ENCODE peak calls at places on chromosomes 1 and 21, in nine cellular contexts. One of them, this sample, is unnamed.

GRCh38 chr1:193471981-193472380 is 285.6 kb upstream of the B3GALT2 start:
- DNase-seq in adrenal gland: no peak
- DNase-seq in DMS153: no peak
- DNase-seq in T1000: no peak
- DNase-seq in lower lobe of right lung: no peak
- DNase-seq in IMR-90: peak
- DNase-seq in epithelial cell of esophagus: no peak
- DNase-seq in skeletal muscle cell: no peak
- DNase-seq in transverse colon: no peak
- DNase-seq in this sample: no peak

GRCh38 chr1:166884040-166884642 is 8.1 kb upstream of the TADA1 start:
- DNase-seq in lower lobe of right lung: peak
- DNase-seq in DMS153: no peak
- DNase-seq in IMR-90: peak
- DNase-seq in epithelial cell of esophagus: peak
- DNase-seq in transverse colon: peak
- DNase-seq in T1000: no peak
- DNase-seq in skeletal muscle cell: no peak
- DNase-seq in adrenal gland: peak
- DNase-seq in this sample: no peak

GRCh38 chr1:13805431-13805830 is 105.4 kb downstream of the PRDM2 start:
- DNase-seq in lower lobe of right lung: no peak
- DNase-seq in IMR-90: no peak
- DNase-seq in DMS153: no peak
- DNase-seq in adrenal gland: no peak
- DNase-seq in T1000: no peak
- DNase-seq in epithelial cell of esophagus: no peak
- DNase-seq in transverse colon: no peak
- DNase-seq in skeletal muscle cell: no peak
- DNase-seq in this sample: no peak

GRCh38 chr1:244788493-244789275 is 46.8 kb upstream of the COX20 start:
- DNase-seq in epithelial cell of esophagus: no peak
- DNase-seq in transverse colon: no peak
- DNase-seq in DMS153: no peak
- DNase-seq in T1000: no peak
- DNase-seq in lower lobe of right lung: no peak
- DNase-seq in skeletal muscle cell: no peak
- DNase-seq in adrenal gland: no peak
- DNase-seq in IMR-90: no peak
- DNase-seq in this sample: peak

GRCh38 chr1:6675936-6676335 is 25.7 kb downstream of the DNAJC11 start:
- DNase-seq in skeletal muscle cell: no peak
- DNase-seq in adrenal gland: peak
- DNase-seq in lower lobe of right lung: no peak
- DNase-seq in T1000: no peak
- DNase-seq in DMS153: no peak
- DNase-seq in IMR-90: no peak
- DNase-seq in transverse colon: no peak
- DNase-seq in epithelial cell of esophagus: no peak
- DNase-seq in this sample: no peak

GRCh38 chr1:87867631-87868030 is 539.0 kb downstream of the LMO4 start:
- DNase-seq in DMS153: no peak
- DNase-seq in epithelial cell of esophagus: peak
- DNase-seq in IMR-90: peak
- DNase-seq in T1000: no peak
- DNase-seq in adrenal gland: no peak
- DNase-seq in transverse colon: no peak
- DNase-seq in lower lobe of right lung: no peak
- DNase-seq in skeletal muscle cell: no peak
- DNase-seq in this sample: no peak

GRCh38 chr1:63454269-63454668 is 68.8 kb downstream of the ITGB3BP start:
- DNase-seq in adrenal gland: no peak
- DNase-seq in IMR-90: peak
- DNase-seq in DMS153: no peak
- DNase-seq in T1000: no peak
- DNase-seq in lower lobe of right lung: no peak
- DNase-seq in skeletal muscle cell: no peak
- DNase-seq in transverse colon: no peak
- DNase-seq in epithelial cell of esophagus: peak
- DNase-seq in this sample: no peak

GRCh38 chr1:201946224-201946908 is at the start of gene LMOD1:
- DNase-seq in T1000: no peak
- DNase-seq in DMS153: no peak
- DNase-seq in skeletal muscle cell: peak
- DNase-seq in transverse colon: peak
- DNase-seq in IMR-90: peak
- DNase-seq in lower lobe of right lung: peak
- DNase-seq in epithelial cell of esophagus: peak
- DNase-seq in adrenal gland: peak
- DNase-seq in this sample: peak

GRCh38 chr1:12604114-12604874 is 13.7 kb downstream of the DHRS3 start:
- DNase-seq in lower lobe of right lung: no peak
- DNase-seq in transverse colon: peak
- DNase-seq in skeletal muscle cell: peak
- DNase-seq in IMR-90: peak
- DNase-seq in T1000: peak
- DNase-seq in DMS153: no peak
- DNase-seq in adrenal gland: peak
- DNase-seq in epithelial cell of esophagus: peak
- DNase-seq in this sample: no peak

GRCh38 chr1:183570451-183570850 is 19.8 kb downstream of the NCF2 start:
- DNase-seq in epithelial cell of esophagus: no peak
- DNase-seq in transverse colon: no peak
- DNase-seq in skeletal muscle cell: no peak
- DNase-seq in adrenal gland: peak
- DNase-seq in lower lobe of right lung: no peak
- DNase-seq in DMS153: no peak
- DNase-seq in T1000: no peak
- DNase-seq in IMR-90: no peak
- DNase-seq in this sample: no peak

GRCh38 chr1:61080408-61081134 is 1.8 kb upstream of the NFIA start:
- DNase-seq in IMR-90: no peak
- DNase-seq in transverse colon: no peak
- DNase-seq in skeletal muscle cell: no peak
- DNase-seq in DMS153: no peak
- DNase-seq in adrenal gland: no peak
- DNase-seq in lower lobe of right lung: no peak
- DNase-seq in epithelial cell of esophagus: no peak
- DNase-seq in T1000: no peak
- DNase-seq in this sample: no peak

GRCh38 chr21:42239973-42240372 is 21.0 kb downstream of the ABCG1 start:
- DNase-seq in T1000: no peak
- DNase-seq in epithelial cell of esophagus: no peak
- DNase-seq in IMR-90: no peak
- DNase-seq in lower lobe of right lung: no peak
- DNase-seq in DMS153: no peak
- DNase-seq in skeletal muscle cell: no peak
- DNase-seq in transverse colon: no peak
- DNase-seq in adrenal gland: no peak
- DNase-seq in this sample: no peak

GRCh38 chr1:53860967-53861411 is 22.9 kb upstream of the NDC1 start:
- DNase-seq in transverse colon: peak
- DNase-seq in adrenal gland: peak
- DNase-seq in DMS153: peak
- DNase-seq in skeletal muscle cell: peak
- DNase-seq in lower lobe of right lung: no peak
- DNase-seq in T1000: no peak
- DNase-seq in IMR-90: peak
- DNase-seq in epithelial cell of esophagus: peak
- DNase-seq in this sample: no peak

GRCh38 chr1:236913371-236914037 is 90.7 kb downstream of the MT1HL1 start:
- DNase-seq in adrenal gland: no peak
- DNase-seq in IMR-90: peak
- DNase-seq in lower lobe of right lung: no peak
- DNase-seq in DMS153: no peak
- DNase-seq in transverse colon: no peak
- DNase-seq in skeletal muscle cell: no peak
- DNase-seq in T1000: no peak
- DNase-seq in epithelial cell of esophagus: peak
- DNase-seq in this sample: no peak

GRCh38 chr1:53413175-53414001 is 45.8 kb upstream of the DMRTB1 start:
- DNase-seq in adrenal gland: no peak
- DNase-seq in DMS153: no peak
- DNase-seq in transverse colon: no peak
- DNase-seq in epithelial cell of esophagus: peak
- DNase-seq in IMR-90: peak
- DNase-seq in lower lobe of right lung: no peak
- DNase-seq in T1000: peak
- DNase-seq in skeletal muscle cell: peak
- DNase-seq in this sample: no peak

This sample was measured in chondrocyte.